ENCODE peak calls at places on chromosomes 16 and 17, in six cellular contexts. One of them, this sample, is unnamed.

GRCh38 chr17:15999974-16000827 is 577 bp downstream of the TTC19 start:
- DNase-seq in heart right ventricle: peak; percentile 50
- DNase-seq in mammary epithelial cell: peak; percentile 29
- DNase-seq in psoas muscle: no peak
- DNase-seq in ascending aorta: peak; percentile 73
- DNase-seq in upper lobe of right lung: no peak
- DNase-seq in this sample: peak; percentile 76

GRCh38 chr17:57600092-57600491 is 145.0 kb downstream of the CCDC182 start:
- DNase-seq in heart right ventricle: no peak
- DNase-seq in mammary epithelial cell: no peak
- DNase-seq in psoas muscle: no peak
- DNase-seq in ascending aorta: no peak
- DNase-seq in upper lobe of right lung: no peak
- DNase-seq in this sample: no peak

GRCh38 chr17:80790981-80791742 is 200.5 kb upstream of the CHMP6 start:
- DNase-seq in heart right ventricle: no peak
- DNase-seq in mammary epithelial cell: no peak
- DNase-seq in psoas muscle: no peak
- DNase-seq in ascending aorta: no peak
- DNase-seq in upper lobe of right lung: no peak
- DNase-seq in this sample: no peak

GRCh38 chr16:30104492-30104891 is 8.5 kb upstream of the YPEL3 start:
- DNase-seq in heart right ventricle: no peak
- DNase-seq in mammary epithelial cell: no peak
- DNase-seq in psoas muscle: no peak
- DNase-seq in ascending aorta: no peak
- DNase-seq in upper lobe of right lung: peak; percentile 82
- DNase-seq in this sample: no peak

GRCh38 chr16:3158014-3158497 is 23.2 kb downstream of the ZNF213 start:
- DNase-seq in heart right ventricle: no peak
- DNase-seq in mammary epithelial cell: peak; percentile 48
- DNase-seq in psoas muscle: peak; percentile 62
- DNase-seq in ascending aorta: no peak
- DNase-seq in upper lobe of right lung: no peak
- DNase-seq in this sample: peak; percentile 68

GRCh38 chr17:78019976-78020716 is 61.6 kb downstream of the TNRC6C start:
- DNase-seq in heart right ventricle: no peak
- DNase-seq in mammary epithelial cell: no peak
- DNase-seq in psoas muscle: no peak
- DNase-seq in ascending aorta: no peak
- DNase-seq in upper lobe of right lung: no peak
- DNase-seq in this sample: no peak

GRCh38 chr17:601462-602303 is 113.0 kb downstream of the VPS53 start:
- DNase-seq in heart right ventricle: no peak
- DNase-seq in mammary epithelial cell: no peak
- DNase-seq in psoas muscle: no peak
- DNase-seq in ascending aorta: no peak
- DNase-seq in upper lobe of right lung: no peak
- DNase-seq in this sample: peak; percentile 45

GRCh38 chr17:41835800-41836549 is at the start of gene NT5C3B:
- DNase-seq in heart right ventricle: peak; percentile 71
- DNase-seq in mammary epithelial cell: peak; percentile 9
- DNase-seq in psoas muscle: peak; percentile 82
- DNase-seq in ascending aorta: peak; percentile 83
- DNase-seq in upper lobe of right lung: peak; percentile 84
- DNase-seq in this sample: peak; percentile 89

GRCh38 chr17:56658648-56659047 is 65.1 kb downstream of the NOG start:
- DNase-seq in heart right ventricle: no peak
- DNase-seq in mammary epithelial cell: no peak
- DNase-seq in psoas muscle: no peak
- DNase-seq in ascending aorta: no peak
- DNase-seq in upper lobe of right lung: no peak
- DNase-seq in this sample: no peak

GRCh38 chr17:42422412-42422957 is 571 bp downstream of the CAVIN1 start:
- DNase-seq in heart right ventricle: peak; percentile 54
- DNase-seq in mammary epithelial cell: peak; percentile 59
- DNase-seq in psoas muscle: peak; percentile 76
- DNase-seq in ascending aorta: no peak
- DNase-seq in upper lobe of right lung: peak; percentile 78
- DNase-seq in this sample: peak; percentile 47

GRCh38 chr17:81576621-81577277 is 24.6 kb upstream of the FAAP100 start:
- DNase-seq in heart right ventricle: no peak
- DNase-seq in mammary epithelial cell: peak; percentile 70
- DNase-seq in psoas muscle: no peak
- DNase-seq in ascending aorta: no peak
- DNase-seq in upper lobe of right lung: no peak
- DNase-seq in this sample: peak; percentile 47

GRCh38 chr16:65305588-65305987 is 183.7 kb upstream of the CDH11 start:
- DNase-seq in heart right ventricle: no peak
- DNase-seq in mammary epithelial cell: no peak
- DNase-seq in psoas muscle: no peak
- DNase-seq in ascending aorta: no peak
- DNase-seq in upper lobe of right lung: no peak
- DNase-seq in this sample: no peak

GRCh38 chr17:74045608-74046007 is 157.9 kb upstream of the RPL38 start:
- DNase-seq in heart right ventricle: no peak
- DNase-seq in mammary epithelial cell: no peak
- DNase-seq in psoas muscle: no peak
- DNase-seq in ascending aorta: no peak
- DNase-seq in upper lobe of right lung: no peak
- DNase-seq in this sample: no peak

GRCh38 chr17:16304832-16305231 is 48.4 kb downstream of the CENPV start:
- DNase-seq in heart right ventricle: no peak
- DNase-seq in mammary epithelial cell: no peak
- DNase-seq in psoas muscle: no peak
- DNase-seq in ascending aorta: no peak
- DNase-seq in upper lobe of right lung: no peak
- DNase-seq in this sample: no peak

GRCh38 chr16:75265911-75266701 is 14.7 kb upstream of the BCAR1 start:
- DNase-seq in heart right ventricle: peak; percentile 82
- DNase-seq in mammary epithelial cell: peak; percentile 53
- DNase-seq in psoas muscle: peak; percentile 90
- DNase-seq in ascending aorta: peak; percentile 86
- DNase-seq in upper lobe of right lung: peak; percentile 91
- DNase-seq in this sample: peak; percentile 91

GRCh38 chr17:65243838-65244237 is 106.7 kb downstream of the RGS9 start:
- DNase-seq in heart right ventricle: no peak
- DNase-seq in mammary epithelial cell: peak; percentile 33
- DNase-seq in psoas muscle: no peak
- DNase-seq in ascending aorta: peak; percentile 70
- DNase-seq in upper lobe of right lung: no peak
- DNase-seq in this sample: peak; percentile 58

DNA sequence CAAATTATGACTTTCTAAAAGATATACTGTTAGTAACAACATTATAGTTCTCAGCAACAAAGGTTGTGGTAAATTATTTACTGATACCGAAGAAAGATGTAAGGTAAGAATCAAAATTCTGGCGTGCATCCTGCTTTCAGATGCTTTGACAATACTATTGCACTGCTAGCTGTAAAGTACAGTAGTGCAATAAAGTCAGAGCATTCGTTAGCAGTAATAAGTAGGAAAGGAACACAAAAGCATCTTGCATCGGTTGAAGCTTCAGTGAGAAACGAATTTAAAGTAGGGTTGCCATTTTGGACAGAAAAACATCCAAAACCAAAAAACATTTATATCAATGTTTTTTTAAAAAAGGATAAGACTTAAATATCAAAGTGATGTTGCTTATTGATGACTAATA is 4.0 kb downstream of the SKA2 start:
- DNase-seq in heart right ventricle: no peak
- DNase-seq in mammary epithelial cell: no peak
- DNase-seq in psoas muscle: no peak
- DNase-seq in ascending aorta: no peak
- DNase-seq in upper lobe of right lung: no peak
- DNase-seq in this sample: no peak
- H3K27ac ChIP-seq in heart right ventricle: no peak overlapping the region
- H3K27ac ChIP-seq in mammary epithelial cell: no peak overlapping the region
- H3K27ac ChIP-seq in psoas muscle: no peak overlapping the region
- H3K27ac ChIP-seq in ascending aorta: no peak overlapping the region
- H3K27ac ChIP-seq in upper lobe of right lung: no peak overlapping the region
- H3K27ac ChIP-seq in this sample: no peak overlapping the region

DNA sequence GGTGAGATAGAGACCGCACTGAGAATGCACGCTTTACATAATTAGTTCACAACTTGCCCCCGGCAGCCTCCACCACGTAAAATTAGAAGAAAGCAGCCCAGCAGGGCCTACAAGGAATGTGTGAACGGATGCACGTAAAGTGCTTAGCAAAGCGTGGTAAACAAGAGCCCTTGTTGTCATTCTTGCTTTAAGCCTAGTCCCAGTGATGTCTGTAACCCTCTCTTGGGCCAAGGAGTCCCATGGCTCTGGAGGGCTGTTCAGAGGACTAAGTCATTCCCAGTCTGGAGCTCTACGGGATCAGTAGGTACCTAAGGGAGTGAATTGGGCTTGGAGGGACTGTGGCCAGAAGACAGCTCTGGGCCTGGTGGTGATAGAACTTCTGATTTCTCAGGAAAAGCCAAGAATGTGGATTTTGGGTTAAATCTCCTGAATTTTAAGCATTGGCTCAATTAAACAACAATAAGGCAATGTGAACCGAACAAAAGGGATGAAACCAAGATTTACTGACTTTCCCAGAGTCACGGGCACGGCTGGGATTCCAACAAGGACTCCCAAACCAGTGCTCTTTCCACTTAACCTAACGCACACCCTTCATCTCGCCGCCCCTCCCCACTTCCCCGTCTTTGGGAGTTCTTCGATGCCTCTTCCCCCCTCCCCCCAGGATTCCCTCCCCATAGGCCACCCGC is 775 bp upstream of the CHP2 start:
- DNase-seq in heart right ventricle: no peak
- DNase-seq in mammary epithelial cell: no peak
- DNase-seq in psoas muscle: no peak
- DNase-seq in ascending aorta: no peak
- DNase-seq in upper lobe of right lung: no peak
- DNase-seq in this sample: no peak
- H3K4me3 ChIP-seq in heart right ventricle: no peak overlapping the region
- H3K4me3 ChIP-seq in mammary epithelial cell: peak overlapping the region; percentile 38
- H3K4me3 ChIP-seq in psoas muscle: no peak overlapping the region
- H3K4me3 ChIP-seq in ascending aorta: no peak overlapping the region
- H3K4me3 ChIP-seq in upper lobe of right lung: no peak overlapping the region
- H3K4me3 ChIP-seq in this sample: peak overlapping the region; percentile 26

DNA sequence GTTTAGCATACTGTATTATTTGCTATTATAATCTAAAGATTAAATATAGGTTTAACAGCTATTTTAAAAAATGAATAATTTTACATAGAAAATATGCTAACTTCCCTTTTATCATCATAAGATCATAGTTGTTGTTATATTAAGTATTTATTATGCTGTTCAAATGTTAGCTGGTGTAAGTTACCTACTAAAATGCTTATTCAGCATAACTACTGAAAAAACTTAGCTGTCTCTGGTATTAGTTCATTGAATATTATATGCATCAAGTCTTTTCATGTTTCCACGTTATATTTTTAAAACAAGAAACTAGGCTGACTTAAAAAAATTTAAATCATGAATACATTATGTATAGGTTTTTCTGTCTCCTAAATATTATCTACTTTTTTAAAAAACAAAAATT is 62.6 kb downstream of the NETO2 start:
- DNase-seq in heart right ventricle: no peak
- DNase-seq in mammary epithelial cell: no peak
- DNase-seq in psoas muscle: no peak
- DNase-seq in ascending aorta: no peak
- DNase-seq in upper lobe of right lung: no peak
- DNase-seq in this sample: no peak
- H3K4me1 ChIP-seq in heart right ventricle: no peaks in the 10 kb centered on the region
- H3K4me1 ChIP-seq in mammary epithelial cell: no peaks in the 10 kb centered on the region
- H3K4me1 ChIP-seq in psoas muscle: no peaks in the 10 kb centered on the region
- H3K4me1 ChIP-seq in ascending aorta: no peaks in the 10 kb centered on the region
- H3K4me1 ChIP-seq in upper lobe of right lung: no peaks in the 10 kb centered on the region
- H3K4me1 ChIP-seq in this sample: no peaks in the 10 kb centered on the region

GRCh38 chr17:7997186-7997585 is 5.2 kb upstream of the GUCY2D start:
- DNase-seq in heart right ventricle: peak; percentile 25
- DNase-seq in mammary epithelial cell: peak; percentile 52
- DNase-seq in psoas muscle: no peak
- DNase-seq in ascending aorta: no peak
- DNase-seq in upper lobe of right lung: no peak
- DNase-seq in this sample: no peak
- H3K27ac ChIP-seq in heart right ventricle: peak overlapping the region; percentile 31
- H3K27ac ChIP-seq in mammary epithelial cell: no peak overlapping the region
- H3K27ac ChIP-seq in psoas muscle: no peak overlapping the region
- H3K27ac ChIP-seq in ascending aorta: no peak overlapping the region
- H3K27ac ChIP-seq in upper lobe of right lung: no peak overlapping the region
- H3K27ac ChIP-seq in this sample: peak overlapping the region; percentile 59

DNA sequence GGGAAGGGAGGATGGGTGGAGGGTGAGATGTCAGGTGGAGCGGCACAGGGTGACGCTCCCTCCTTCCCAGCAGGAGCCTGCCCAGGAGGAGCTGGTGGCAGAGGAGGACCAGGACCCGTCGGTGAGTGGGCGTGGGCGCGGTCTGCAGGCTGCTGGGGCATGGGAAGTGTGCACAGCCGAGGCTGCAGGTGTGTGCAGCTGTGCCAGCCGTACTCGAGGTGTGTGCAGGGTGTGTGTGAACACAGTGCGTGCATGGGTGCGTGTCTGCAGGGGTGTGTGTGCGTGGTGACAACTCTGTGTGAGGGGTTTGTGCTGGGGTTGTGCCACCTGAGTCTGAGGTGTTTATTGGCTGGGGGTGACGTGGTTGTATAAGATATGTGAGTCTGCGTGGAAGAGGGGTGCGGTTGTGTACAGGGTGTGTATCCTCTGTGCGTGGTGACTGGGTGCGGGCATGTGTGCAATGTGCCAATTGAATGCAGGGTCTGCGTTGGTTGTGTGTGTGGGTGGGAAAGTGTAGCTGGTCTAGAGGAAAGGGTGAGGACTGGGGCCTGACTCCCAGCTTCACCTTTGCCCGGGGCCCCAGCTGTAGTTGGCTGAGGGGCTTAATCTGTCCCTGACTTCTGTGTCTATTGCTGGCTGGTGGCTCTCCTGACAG is 670 bp downstream of the TNFSF12 start:
- DNase-seq in heart right ventricle: no peak
- DNase-seq in mammary epithelial cell: no peak
- DNase-seq in psoas muscle: no peak
- DNase-seq in ascending aorta: no peak
- DNase-seq in upper lobe of right lung: peak; percentile 80
- DNase-seq in this sample: no peak
- H3K4me3 ChIP-seq in heart right ventricle: peak overlapping the region; percentile 62
- H3K4me3 ChIP-seq in mammary epithelial cell: no peak overlapping the region
- H3K4me3 ChIP-seq in psoas muscle: peak overlapping the region; percentile 79
- H3K4me3 ChIP-seq in ascending aorta: peak overlapping the region; percentile 74
- H3K4me3 ChIP-seq in upper lobe of right lung: peak overlapping the region; percentile 81
- H3K4me3 ChIP-seq in this sample: peak overlapping the region; percentile 78

GRCh38 chr16:87824016-87824990 is 45.0 kb downstream of the SLC7A5 start:
- DNase-seq in heart right ventricle: no peak
- DNase-seq in mammary epithelial cell: no peak
- DNase-seq in psoas muscle: no peak
- DNase-seq in ascending aorta: no peak
- DNase-seq in upper lobe of right lung: no peak
- DNase-seq in this sample: no peak

GRCh38 chr16:87822571-87822970 is 46.7 kb downstream of the SLC7A5 start:
- DNase-seq in heart right ventricle: no peak
- DNase-seq in mammary epithelial cell: no peak
- DNase-seq in psoas muscle: no peak
- DNase-seq in ascending aorta: no peak
- DNase-seq in upper lobe of right lung: no peak
- DNase-seq in this sample: peak; percentile 27

GRCh38 chr16:87822002-87822390 is 47.3 kb downstream of the SLC7A5 start:
- DNase-seq in heart right ventricle: no peak
- DNase-seq in mammary epithelial cell: no peak
- DNase-seq in psoas muscle: no peak
- DNase-seq in ascending aorta: no peak
- DNase-seq in upper lobe of right lung: no peak
- DNase-seq in this sample: no peak

GRCh38 chr16:87821346-87822001 is 47.8 kb downstream of the SLC7A5 start:
- DNase-seq in heart right ventricle: no peak
- DNase-seq in mammary epithelial cell: no peak
- DNase-seq in psoas muscle: no peak
- DNase-seq in ascending aorta: no peak
- DNase-seq in upper lobe of right lung: no peak
- DNase-seq in this sample: no peak

GRCh38 chr16:87823146-87823929 is 46.0 kb downstream of the SLC7A5 start:
- DNase-seq in heart right ventricle: no peak
- DNase-seq in mammary epithelial cell: peak; percentile 79
- DNase-seq in psoas muscle: no peak
- DNase-seq in ascending aorta: no peak
- DNase-seq in upper lobe of right lung: no peak
- DNase-seq in this sample: no peak
- H3K4me1 ChIP-seq in heart right ventricle: no peaks in the 10 kb centered on the region
- H3K4me1 ChIP-seq in mammary epithelial cell: peaks cover 29% of the 10 kb centered on the region
- H3K4me1 ChIP-seq in psoas muscle: no peaks in the 10 kb centered on the region
- H3K4me1 ChIP-seq in ascending aorta: no peaks in the 10 kb centered on the region
- H3K4me1 ChIP-seq in upper lobe of right lung: no peaks in the 10 kb centered on the region
- H3K4me1 ChIP-seq in this sample: no peaks in the 10 kb centered on the region

This sample was measured in right cardiac atrium.